ENCODE peak calls at places on chromosomes 3 and 15, in nine cellular contexts. W is left ventricle myocardium inferior, M is colonic mucosa, V is AG04450, E is dorsolateral prefrontal cortex, I is endothelial cell of umbilical vein, L is lung, N is IMR-90, Z is mammary epithelial cell. Q is an unnamed sample.

GRCh38 chr3:30520695-30521094 is 85.7 kb upstream of the TGFBR2 start:
- DNase-seq in I (peak), M (no peak), L (no peak), W (no peak), Z (no peak), V (no peak), N (no peak), E (no peak), Q (no peak)

GRCh38 chr3:124607163-124607562 is 123.1 kb upstream of the UMPS start:
- DNase-seq in W (no peak), V (peak), E (no peak), M (no peak), L (no peak), I (peak), Z (peak), N (peak), Q (peak)

GRCh38 chr15:60546764-60547163 is 67.8 kb upstream of the ICE2 start:
- DNase-seq in W (no peak), Z (no peak), V (no peak), N (no peak), M (no peak), I (no peak), E (no peak), L (no peak), Q (no peak)

GRCh38 chr3:149969945-149970715 is 565 bp downstream of the PFN2 start:
- DNase-seq in W (peak), L (peak), Z (peak), I (peak), V (peak), M (peak), N (peak), E (peak), Q (peak)

GRCh38 chr3:71360694-71361093 is 222.8 kb downstream of the FOXP1 start:
- DNase-seq in E (no peak), L (no peak), M (no peak), V (no peak), W (no peak), N (no peak), I (no peak), Z (no peak), Q (no peak)

GRCh38 chr15:101128191-101128590 is 123.7 kb downstream of the CHSY1 start:
- DNase-seq in L (no peak), M (no peak), Z (peak), N (peak), E (no peak), W (no peak), I (peak), V (peak), Q (peak)

GRCh38 chr3:108296239-108296638 is at the start of gene HHLA2:
- DNase-seq in W (no peak), M (peak), V (no peak), N (peak), I (no peak), Z (peak), L (no peak), E (no peak), Q (no peak)

GRCh38 chr3:72169561-72170472 is 384.9 kb upstream of the PROK2 start:
- DNase-seq in N (no peak), L (no peak), V (no peak), E (no peak), M (no peak), W (no peak), Z (no peak), I (no peak), Q (no peak)

GRCh38 chr15:99564221-99565030 is 1.4 kb upstream of the MEF2A start:
- DNase-seq in W (no peak), L (no peak), M (peak), V (no peak), Z (no peak), N (peak), I (peak), E (no peak), Q (no peak)

GRCh38 chr3:25107918-25108617 is 320.0 kb upstream of the RARB start:
- DNase-seq in V (no peak), I (no peak), N (no peak), L (no peak), M (no peak), W (no peak), Z (peak), E (no peak), Q (peak)

GRCh38 chr15:48176097-48176496 is 2.0 kb downstream of the MYEF2 start:
- DNase-seq in N (peak), M (no peak), I (no peak), Z (no peak), V (no peak), E (no peak), L (no peak), W (no peak), Q (no peak)

GRCh38 chr3:15055019-15055557 is 10.0 kb downstream of the MRPS25 start:
- DNase-seq in E (no peak), Z (no peak), N (peak), L (no peak), I (no peak), M (no peak), V (no peak), W (no peak), Q (no peak)

GRCh38 chr3:62065985-62066693 is 307.2 kb downstream of the FEZF2 start:
- DNase-seq in Z (no peak), I (no peak), E (no peak), W (no peak), V (no peak), N (peak), M (no peak), L (no peak), Q (no peak)

GRCh38 chr3:82973810-82974209 is 1212.4 kb upstream of the GBE1 start:
- DNase-seq in V (no peak), L (no peak), E (no peak), W (no peak), N (no peak), I (no peak), Z (no peak), M (no peak), Q (no peak)

GRCh38 chr3:184693011-184693975 is 18.6 kb downstream of the MAGEF1 start:
- DNase-seq in E (no peak), M (no peak), W (no peak), V (no peak), L (no peak), Z (no peak), N (no peak), I (peak), Q (no peak)

GRCh38 chr3:184688872-184689271 is 23.0 kb downstream of the MAGEF1 start:
- DNase-seq in I (no peak), V (no peak), W (no peak), E (no peak), Z (no peak), M (no peak), N (no peak), L (no peak), Q (no peak)

GRCh38 chr3:184690236-184690883 is 21.5 kb downstream of the MAGEF1 start:
- DNase-seq in Z (no peak), M (no peak), L (no peak), I (no peak), W (no peak), E (no peak), N (no peak), V (no peak), Q (no peak)

GRCh38 chr3:184694266-184694665 is 17.6 kb downstream of the MAGEF1 start:
- DNase-seq in V (no peak), I (no peak), Z (no peak), W (no peak), L (no peak), M (no peak), N (no peak), E (no peak), Q (no peak)

GRCh38 chr3:184691397-184692131 is 20.3 kb downstream of the MAGEF1 start:
- DNase-seq in Z (no peak), I (no peak), N (peak), M (no peak), E (no peak), L (no peak), V (no peak), W (no peak), Q (no peak)
- H3K27ac ChIP-seq in Z (no peak), I (no peak), N (peak), M (no peak), E (peak), L (no peak), V (peak), W (peak), Q (no peak)

DNA sequence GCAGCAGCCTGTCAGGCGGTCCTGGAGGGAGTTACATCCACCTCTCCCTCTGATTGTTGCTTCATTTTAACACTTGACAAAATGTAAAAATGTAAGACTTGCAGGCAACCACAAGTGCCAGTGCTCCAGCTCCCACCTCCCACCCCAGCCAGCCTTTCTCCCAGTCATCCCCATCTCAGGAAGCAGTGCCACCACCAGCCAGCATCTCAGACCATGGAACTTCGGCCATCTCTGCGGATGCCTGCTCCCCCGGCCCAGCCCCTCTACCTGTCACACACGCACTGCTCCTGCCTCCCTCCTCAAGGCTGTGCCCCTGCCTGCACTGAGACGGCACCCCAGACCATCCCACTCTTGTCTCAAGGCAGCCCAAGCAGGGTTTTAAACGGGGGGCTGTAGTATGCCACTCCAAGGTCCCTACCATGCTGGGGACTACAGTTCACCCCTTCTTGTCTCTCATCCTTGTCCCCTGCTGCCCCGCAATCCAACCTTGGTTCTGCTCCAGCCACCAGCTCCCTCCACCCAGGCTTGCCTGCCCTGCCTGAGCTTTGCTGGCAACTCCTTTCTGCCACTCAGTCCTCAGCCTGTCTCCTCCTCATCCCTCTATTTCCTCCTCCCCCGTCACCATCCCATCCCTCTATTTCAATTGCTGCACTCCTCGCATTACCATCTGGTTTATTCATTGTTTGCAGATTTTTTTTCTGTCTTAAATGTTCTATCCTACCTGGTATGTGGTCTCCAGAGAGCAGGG is 85.8 kb downstream of the SNRK start:
- DNase-seq in Z (no peak), V (no peak), I (no peak), E (no peak), L (no peak), W (no peak), N (no peak), M (no peak), Q (no peak)
- H3K27ac ChIP-seq in Z (no peak), V (no peak), I (no peak), E (no peak), L (no peak), W (no peak), N (no peak), M (no peak), Q (no peak)

GRCh38 chr3:160564205-160564922 is 1.0 kb downstream of the KPNA4 start:
- DNase-seq in W (no peak), V (no peak), I (peak), Z (no peak), E (no peak), L (peak), N (no peak), M (peak), Q (no peak)
- H3K27ac ChIP-seq in W (peak), V (no peak), I (peak), Z (peak), E (peak), L (peak), N (peak), M (peak), Q (peak)

DNA sequence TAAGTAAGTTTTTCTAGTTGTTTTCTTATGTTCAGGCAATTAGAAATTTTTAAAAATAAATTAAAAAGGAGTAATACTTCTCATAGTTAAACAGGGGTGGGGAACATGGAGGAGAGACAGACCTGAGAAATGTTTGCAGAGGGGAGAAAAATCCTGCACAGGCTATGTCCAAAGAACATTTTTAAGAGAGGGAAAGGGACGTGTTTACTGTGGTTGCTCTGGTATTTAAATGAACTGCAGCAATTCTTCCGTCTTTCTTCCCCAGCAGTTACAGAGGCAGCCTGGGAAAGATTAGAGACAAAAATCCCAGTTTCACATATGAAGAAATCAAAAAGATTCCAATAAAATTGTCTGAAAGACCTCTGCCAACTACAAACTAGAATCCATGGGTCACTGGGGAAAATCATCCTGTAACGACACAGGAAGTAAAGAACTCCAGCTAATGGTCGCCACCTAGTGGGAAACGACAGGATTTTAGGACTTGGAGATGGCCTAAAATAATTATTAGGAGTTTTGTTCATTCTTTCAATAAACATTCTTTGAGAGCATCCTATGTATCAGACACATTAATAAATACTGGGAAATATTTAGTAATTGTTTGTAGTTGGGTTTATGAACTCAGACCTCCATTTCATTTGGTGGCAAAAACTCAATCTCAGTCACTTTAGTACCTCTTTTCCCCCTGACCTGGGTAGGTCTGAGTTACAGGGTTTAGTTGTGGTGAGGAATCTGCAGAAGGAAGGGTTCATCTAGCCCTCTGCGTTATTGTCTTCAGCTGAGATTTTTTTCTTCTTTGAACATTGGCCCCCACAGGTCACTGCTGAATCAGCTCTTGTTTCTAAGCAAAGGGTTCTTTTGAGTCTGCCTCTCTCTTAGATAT is 69.9 kb upstream of the GOLIM4 start:
- DNase-seq in M (peak), I (peak), W (no peak), N (peak), V (peak), E (no peak), L (peak), Z (peak), Q (no peak)
- H3K27ac ChIP-seq in M (no peak), I (no peak), W (peak), N (no peak), V (no peak), E (peak), L (no peak), Z (peak), Q (peak)

GRCh38 chr3:188108703-188109412 is 45.1 kb upstream of the LPP start:
- DNase-seq in E (no peak), I (no peak), V (no peak), W (no peak), M (no peak), N (peak), Z (no peak), L (no peak), Q (no peak)

GRCh38 chr3:188111002-188111584 is 42.9 kb upstream of the LPP start:
- DNase-seq in L (no peak), N (no peak), M (no peak), V (no peak), I (no peak), E (no peak), W (no peak), Z (no peak), Q (no peak)

GRCh38 chr3:188113761-188114160 is 40.2 kb upstream of the LPP start:
- DNase-seq in W (no peak), Z (no peak), L (no peak), N (no peak), I (no peak), E (no peak), M (no peak), V (no peak), Q (no peak)
- H3K27ac ChIP-seq in W (no peak), Z (no peak), L (no peak), N (no peak), I (no peak), E (no peak), M (no peak), V (no peak), Q (no peak)

DNA sequence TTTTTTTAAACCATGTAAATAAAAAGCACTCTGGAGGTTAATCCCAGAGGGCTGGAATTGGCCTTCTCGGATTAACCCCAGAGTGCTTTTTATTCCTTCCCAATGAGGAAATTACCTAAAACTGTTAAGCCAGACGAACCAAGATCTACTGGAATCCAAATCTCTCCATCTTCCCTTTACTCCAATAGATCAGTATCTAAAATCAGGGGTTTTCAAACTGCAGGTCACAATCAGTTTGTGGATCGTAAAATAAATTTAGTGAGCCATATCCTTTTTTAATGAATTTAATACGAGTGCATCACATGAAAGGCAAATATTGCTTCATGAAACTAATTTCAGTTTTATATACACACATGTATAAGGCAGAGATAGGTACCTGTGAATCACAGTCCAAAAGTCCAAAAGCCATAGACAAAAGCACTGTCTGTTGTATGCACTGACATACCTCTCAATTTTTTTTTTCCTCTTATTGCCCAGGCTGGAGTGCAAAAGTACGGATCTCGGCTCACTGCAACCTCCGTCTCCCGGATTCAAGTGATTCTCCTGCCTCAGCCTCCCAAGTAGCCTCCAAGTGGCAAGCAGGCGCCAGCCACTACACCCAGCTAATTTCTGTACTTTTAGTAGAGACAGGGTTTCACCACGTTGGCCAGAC is 61.3 kb downstream of the TBL1XR1 start:
- DNase-seq in N (no peak), I (no peak), E (no peak), V (no peak), M (no peak), L (no peak), W (no peak), Z (no peak), Q (no peak)
- H3K27ac ChIP-seq in N (no peak), I (no peak), E (no peak), V (no peak), M (peak), L (no peak), W (no peak), Z (no peak), Q (no peak)

GRCh38 chr15:33903661-33904060 is 64.6 kb upstream of the CHRM5 start:
- DNase-seq in V (no peak), W (no peak), M (no peak), E (no peak), Z (no peak), N (no peak), I (no peak), L (no peak), Q (no peak)
- H3K27ac ChIP-seq in V (no peak), W (no peak), M (no peak), E (no peak), Z (no peak), N (no peak), I (no peak), L (no peak), Q (no peak)

GRCh38 chr15:55279100-55279745 is 10.4 kb downstream of the RAB27A start:
- DNase-seq in N (no peak), I (no peak), V (no peak), L (no peak), M (no peak), W (no peak), E (no peak), Z (no peak), Q (no peak)

GRCh38 chr15:55277715-55278114 is 11.9 kb downstream of the RAB27A start:
- DNase-seq in W (no peak), I (no peak), M (no peak), V (no peak), Z (no peak), L (no peak), E (no peak), N (no peak), Q (no peak)

GRCh38 chr15:55279746-55280351 is 9.8 kb downstream of the RAB27A start:
- DNase-seq in M (no peak), W (no peak), Z (peak), I (peak), L (no peak), E (no peak), N (peak), V (peak), Q (peak)

GRCh38 chr15:55277116-55277564 is 12.5 kb downstream of the RAB27A start:
- DNase-seq in M (no peak), I (no peak), N (peak), W (no peak), V (peak), L (no peak), Z (no peak), E (no peak), Q (no peak)

DNA sequence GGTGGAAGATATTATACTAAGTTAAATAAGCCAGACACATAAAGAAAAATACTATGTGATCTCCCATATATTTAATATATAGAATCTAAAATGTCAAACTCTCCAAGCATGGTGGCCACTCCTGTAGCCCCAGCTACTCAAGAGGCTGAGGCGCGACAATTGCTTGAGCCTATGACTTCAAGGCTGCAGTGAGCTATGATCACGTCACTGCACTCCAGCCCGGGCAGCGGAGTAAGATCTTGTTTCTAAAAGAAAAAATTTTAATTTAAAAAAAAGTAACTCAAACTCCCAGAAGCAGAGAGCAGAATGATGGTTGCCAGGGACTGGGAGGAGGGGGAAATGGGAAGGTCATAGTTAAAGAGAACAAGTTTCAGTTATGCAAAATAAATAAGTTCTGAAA is 13.3 kb downstream of the RAB27A start:
- DNase-seq in N (no peak), V (no peak), L (no peak), Z (no peak), I (no peak), W (no peak), E (no peak), M (no peak), Q (no peak)
- H3K27ac ChIP-seq in N (no peak), V (no peak), L (no peak), Z (no peak), I (no peak), W (no peak), E (no peak), M (no peak), Q (no peak)

Q was measured in epithelial cell of prostate.